ENCODE peak calls at places on chromosomes 13 and 19, in nine cellular contexts. Z is brain microvascular endothelial cell, K is OCI-LY7, X is left ventricle myocardium inferior, S is body of pancreas, Q is AG04449, H is MM.1S, C is IMR-90, M is AG10803. E is an unnamed sample.

GRCh38 chr19:11279505-11280236 is 16.3 kb upstream of the TSPAN16 start:
- DNase-seq in Z (no peak), K (peak), X (no peak), S (no peak), Q (no peak), H (peak), C (no peak), M (peak), E (no peak)

GRCh38 chr19:3554254-3555083 is 2.9 kb downstream of the MFSD12 start:
- DNase-seq in Z (no peak), K (peak), X (no peak), S (no peak), Q (no peak), H (peak), C (no peak), M (no peak), E (no peak)

GRCh38 chr13:62643007-62643483 is 1227.4 kb upstream of the PCDH20 start:
- DNase-seq in Z (peak), K (no peak), X (no peak), S (no peak), Q (no peak), H (no peak), C (peak), M (no peak), E (peak)

GRCh38 chr19:35031072-35031881 is 1.0 kb downstream of the SCN1B start:
- DNase-seq in Z (no peak), K (no peak), X (peak), S (no peak), Q (no peak), H (no peak), C (peak), M (peak), E (no peak)

GRCh38 chr13:40401911-40402776 is 264.3 kb downstream of the FOXO1 start:
- DNase-seq in Z (peak), K (peak), X (peak), S (peak), Q (peak), H (no peak), C (peak), M (peak), E (peak)

GRCh38 chr19:10748924-10749434 is 31.1 kb downstream of the DNM2 start:
- DNase-seq in Z (peak), K (no peak), X (peak), S (peak), Q (no peak), H (no peak), C (no peak), M (no peak), E (no peak)

GRCh38 chr13:112526146-112526853 is 61.7 kb downstream of the TUBGCP3 start:
- DNase-seq in Z (no peak), K (no peak), X (no peak), S (no peak), Q (no peak), H (no peak), C (no peak), M (no peak), E (no peak)

GRCh38 chr13:26628706-26629105 is 71.2 kb downstream of the WASF3 start:
- DNase-seq in Z (peak), K (peak), X (no peak), S (no peak), Q (no peak), H (no peak), C (peak), M (peak), E (no peak)

GRCh38 chr13:114110091-114110829 is 22.2 kb downstream of the RASA3 start:
- DNase-seq in Z (no peak), K (peak), X (no peak), S (no peak), Q (no peak), H (peak), C (no peak), M (peak), E (no peak)

GRCh38 chr19:34253711-34254551 is 423 bp upstream of the GARRE1 start:
- DNase-seq in Z (no peak), K (peak), X (peak), S (no peak), Q (no peak), H (no peak), C (peak), M (peak), E (no peak)

GRCh38 chr19:5397804-5398692 is 57.2 kb upstream of the ZNRF4 start:
- DNase-seq in Z (peak), K (peak), X (no peak), S (no peak), Q (no peak), H (no peak), C (no peak), M (no peak), E (no peak)

GRCh38 chr19:36418287-36419001 is at the start of gene ZFP82:
- DNase-seq in Z (peak), K (peak), X (peak), S (peak), Q (peak), H (no peak), C (peak), M (peak), E (peak)

GRCh38 chr19:39293394-39293793 is 2.8 kb upstream of the IFNL1 start:
- DNase-seq in Z (no peak), K (no peak), X (no peak), S (no peak), Q (no peak), H (no peak), C (no peak), M (no peak), E (no peak)

GRCh38 chr13:98370806-98371553 is 193.9 kb upstream of the RNF113B start:
- DNase-seq in Z (peak), K (no peak), X (peak), S (peak), Q (peak), H (no peak), C (peak), M (peak), E (no peak)

GRCh38 chr19:13861392-13861713 is 15.6 kb upstream of the NANOS3 start:
- DNase-seq in Z (no peak), K (no peak), X (no peak), S (no peak), Q (no peak), H (no peak), C (no peak), M (peak), E (no peak)

GRCh38 chr19:13860679-13861391 is 16.1 kb upstream of the NANOS3 start:
- DNase-seq in Z (no peak), K (no peak), X (no peak), S (no peak), Q (no peak), H (no peak), C (no peak), M (no peak), E (no peak)

GRCh38 chr19:13856530-13856929 is 20.4 kb upstream of the NANOS3 start:
- DNase-seq in Z (no peak), K (no peak), X (no peak), S (no peak), Q (no peak), H (no peak), C (no peak), M (no peak), E (no peak)

GRCh38 chr19:13861714-13862531 is 15.0 kb upstream of the NANOS3 start:
- DNase-seq in Z (peak), K (peak), X (peak), S (peak), Q (peak), H (peak), C (peak), M (peak), E (peak)

DNA sequence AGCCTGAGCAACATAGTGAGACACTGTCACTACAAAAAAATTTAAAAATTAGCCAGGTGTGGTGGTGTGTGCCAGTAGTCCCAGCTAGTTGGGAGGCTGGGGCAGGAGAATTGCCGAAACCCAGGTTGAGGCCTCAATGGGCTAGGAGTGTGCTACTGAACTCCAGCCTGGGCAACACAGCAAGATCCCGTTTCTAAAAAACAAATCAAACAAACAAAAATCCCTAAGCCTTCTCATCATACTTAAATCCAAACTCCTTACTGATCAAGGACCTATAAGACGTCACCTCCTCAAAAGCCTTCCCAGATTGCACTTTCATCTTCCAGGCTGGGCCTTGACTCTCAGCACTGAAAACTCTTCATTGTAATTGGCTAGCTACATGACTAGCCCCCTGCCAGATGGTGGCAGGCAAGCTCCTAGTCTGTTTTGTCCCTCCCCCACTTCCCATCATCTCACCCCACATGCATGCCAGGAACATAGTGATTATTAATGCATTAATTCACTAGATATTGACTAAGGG is 17.5 kb upstream of the NANOS3 start:
- DNase-seq in Z (peak), K (no peak), X (no peak), S (no peak), Q (no peak), H (no peak), C (peak), M (peak), E (no peak)
- TF ChIP-seq CTCF in Z (peak), K (peak), X (no peak), S (no peak), Q (peak), H (no peak), C (no peak), M (peak), E (peak)

DNA sequence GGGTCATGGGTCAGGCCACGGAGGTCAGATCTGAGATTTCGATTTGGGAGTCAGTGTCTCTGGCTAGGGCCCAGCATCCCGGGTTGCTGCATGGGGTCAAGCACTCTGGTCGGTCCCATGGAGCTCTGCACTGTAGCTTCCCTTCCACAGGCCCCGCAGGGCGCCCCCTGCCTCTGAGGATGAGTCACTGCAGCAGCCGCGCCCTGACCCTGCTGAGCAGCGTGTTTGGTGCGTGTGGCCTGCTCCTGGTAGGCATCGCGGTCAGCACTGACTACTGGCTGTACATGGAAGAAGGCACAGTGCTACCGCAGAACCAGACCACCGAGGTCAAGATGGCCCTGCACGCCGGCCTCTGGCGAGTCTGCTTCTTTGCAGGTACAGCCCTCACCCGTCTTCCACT is 3.6 kb downstream of the CACNG7 start:
- DNase-seq in Z (no peak), K (peak), X (no peak), S (no peak), Q (no peak), H (no peak), C (no peak), M (no peak), E (no peak)
- TF ChIP-seq CTCF in Z (peak), K (peak), X (peak), S (no peak), Q (no peak), H (no peak), C (no peak), M (no peak), E (peak)

GRCh38 chr13:42337808-42338600 is 66.1 kb downstream of the AKAP11 start:
- DNase-seq in Z (peak), K (no peak), X (no peak), S (no peak), Q (no peak), H (no peak), C (no peak), M (no peak), E (no peak)

GRCh38 chr13:42333613-42334328 is 61.8 kb downstream of the AKAP11 start:
- DNase-seq in Z (peak), K (peak), X (no peak), S (no peak), Q (no peak), H (peak), C (peak), M (peak), E (no peak)

GRCh38 chr13:42329239-42329638 is 57.3 kb downstream of the AKAP11 start:
- DNase-seq in Z (no peak), K (no peak), X (no peak), S (no peak), Q (no peak), H (no peak), C (no peak), M (no peak), E (no peak)

GRCh38 chr13:42330991-42331390 is 59.0 kb downstream of the AKAP11 start:
- DNase-seq in Z (no peak), K (no peak), X (no peak), S (no peak), Q (no peak), H (no peak), C (peak), M (peak), E (no peak)

GRCh38 chr13:42334329-42334706 is 62.4 kb downstream of the AKAP11 start:
- DNase-seq in Z (no peak), K (no peak), X (no peak), S (peak), Q (no peak), H (peak), C (no peak), M (no peak), E (no peak)
- TF ChIP-seq CTCF in Z (no peak), K (peak), X (no peak), S (no peak), Q (no peak), H (no peak), C (no peak), M (no peak), E (no peak)

DNA sequence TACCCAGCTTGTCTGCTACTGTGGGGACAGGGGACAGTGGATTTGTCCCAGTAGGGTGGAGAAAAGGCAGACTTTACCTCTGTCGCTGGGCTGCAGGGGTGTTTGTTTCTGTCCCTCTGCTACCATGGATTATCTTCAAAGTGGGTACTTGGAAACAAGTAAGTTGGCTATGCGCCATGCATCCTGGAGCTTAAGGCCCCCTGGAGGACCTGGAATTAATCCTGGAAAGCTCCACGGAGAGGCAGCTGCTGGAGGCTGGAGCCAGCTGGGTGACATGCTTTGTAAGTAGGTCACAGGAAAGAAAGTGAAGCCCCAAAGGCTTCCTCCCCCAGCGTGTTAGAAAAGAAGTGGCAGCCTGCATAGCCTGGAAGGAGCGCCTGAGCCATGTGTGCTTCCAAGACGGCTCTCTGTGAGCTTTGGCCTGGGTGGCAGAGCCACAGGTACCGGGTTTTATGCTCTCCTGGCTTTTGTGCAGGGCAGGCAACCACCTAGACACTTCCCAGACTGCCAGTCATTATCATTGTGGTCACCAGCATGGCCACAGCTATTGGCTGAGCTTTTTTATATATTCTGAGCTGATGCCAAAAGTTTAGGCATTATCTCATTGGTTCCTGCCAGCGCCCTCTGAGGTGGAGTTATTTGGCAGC is 9.5 kb downstream of the B3GLCT start:
- DNase-seq in Z (no peak), K (no peak), X (peak), S (peak), Q (no peak), H (no peak), C (peak), M (peak), E (peak)
- TF ChIP-seq CTCF in Z (no peak), K (no peak), X (peak), S (no peak), Q (no peak), H (no peak), C (no peak), M (no peak), E (no peak)

GRCh38 chr13:99528547-99528946 is 27.3 kb downstream of the TM9SF2 start:
- DNase-seq in Z (no peak), K (peak), X (no peak), S (no peak), Q (no peak), H (no peak), C (no peak), M (no peak), E (peak)
- TF ChIP-seq CTCF in Z (peak), K (peak), X (peak), S (peak), Q (no peak), H (peak), C (no peak), M (peak), E (peak)

DNA sequence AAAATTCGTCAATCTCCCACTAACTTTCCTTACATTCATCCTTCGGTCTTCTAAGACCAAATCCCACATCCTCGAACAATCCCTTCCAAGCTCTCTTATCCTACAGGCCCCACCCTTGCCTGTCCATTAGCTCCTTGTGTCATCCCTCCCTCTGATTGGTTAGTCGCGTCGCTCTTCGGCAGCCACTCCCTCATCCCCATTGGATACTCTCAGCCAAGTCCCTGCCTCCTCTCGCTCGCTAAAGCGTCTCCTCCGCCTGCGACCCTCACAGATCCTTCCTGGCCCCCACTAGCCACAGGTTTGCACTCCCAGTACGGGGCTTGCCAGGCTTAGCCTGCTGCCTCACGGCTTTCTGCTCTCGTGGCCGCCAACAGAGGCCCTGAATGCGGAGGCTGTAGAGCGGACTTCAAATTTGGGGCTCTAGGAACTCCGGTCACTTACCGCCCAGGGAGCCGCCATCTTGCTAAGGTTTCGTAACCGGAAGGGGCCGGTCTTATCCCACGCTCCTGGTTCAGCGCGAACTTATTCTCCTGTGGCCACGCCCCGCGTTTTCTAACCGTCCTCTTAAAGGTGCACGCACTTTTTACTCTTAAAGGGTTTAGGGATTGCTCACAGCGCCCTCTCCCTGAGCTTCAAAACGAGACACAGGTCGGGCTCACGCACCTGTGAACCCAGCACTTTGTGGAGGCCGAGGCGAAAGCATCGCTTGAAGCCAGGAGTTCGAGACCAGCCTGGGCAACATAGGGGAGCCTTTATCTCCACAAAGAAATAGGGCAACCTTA is at the start of gene DMAC2:
- DNase-seq in Z (peak), K (peak), X (peak), S (peak), Q (peak), H (peak), C (peak), M (peak), E (peak)
- TF ChIP-seq CTCF in Z (peak), K (peak), X (peak), S (peak), Q (peak), H (peak), C (peak), M (peak), E (peak)

DNA sequence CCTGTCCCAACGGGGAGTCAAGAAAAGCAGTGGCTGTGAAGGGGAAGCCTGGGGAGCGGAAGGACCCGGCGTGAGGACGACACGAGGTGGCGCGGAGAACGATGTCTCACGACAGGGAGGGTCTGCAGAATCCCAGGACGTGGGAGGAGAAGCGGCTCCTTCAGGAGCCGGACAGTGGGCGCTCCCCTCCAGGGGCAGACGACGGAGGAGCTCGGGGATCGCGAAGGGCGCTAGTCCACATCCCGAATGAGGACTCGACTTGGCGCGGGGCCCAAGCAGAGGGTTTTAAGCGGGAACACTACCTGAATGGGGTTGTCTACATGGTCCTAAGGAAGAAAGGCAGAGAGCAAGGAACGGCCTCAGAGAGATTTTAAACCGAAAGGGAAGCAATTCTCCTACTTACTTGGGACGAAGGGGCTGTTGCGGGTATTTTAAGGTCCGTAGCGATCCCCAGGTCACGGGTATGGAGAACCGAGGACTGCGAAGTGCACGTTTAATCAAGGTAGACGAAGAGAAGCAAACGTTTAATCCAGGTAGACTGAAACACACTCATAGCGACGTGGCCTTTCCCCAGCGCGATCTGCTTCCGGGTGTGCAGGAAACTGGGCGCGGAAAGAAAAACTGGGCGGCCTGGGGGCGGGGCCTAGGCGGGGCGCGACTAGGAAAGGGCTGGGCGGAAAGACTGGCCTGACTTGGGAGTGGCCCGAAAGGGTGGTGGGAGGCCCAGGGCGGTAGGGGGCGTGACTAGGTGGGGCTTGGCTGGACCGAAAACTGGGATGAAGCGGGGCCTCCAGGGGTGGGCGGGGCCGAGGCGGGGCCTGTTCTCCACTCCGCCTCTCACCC is at the start of gene ZNF841:
- DNase-seq in Z (peak), K (no peak), X (peak), S (peak), Q (peak), H (peak), C (peak), M (peak), E (peak)
- TF ChIP-seq CTCF in Z (no peak), K (no peak), X (peak), S (no peak), Q (peak), H (no peak), C (no peak), M (no peak), E (no peak)

GRCh38 chr19:44055870-44056269 is 4.0 kb downstream of the ZNF223 start:
- DNase-seq in Z (no peak), K (no peak), X (no peak), S (no peak), Q (no peak), H (no peak), C (no peak), M (no peak), E (no peak)
- TF ChIP-seq CTCF in Z (no peak), K (peak), X (no peak), S (no peak), Q (no peak), H (no peak), C (no peak), M (no peak), E (no peak)

GRCh38 chr19:19404879-19405860 is at the start of gene GATAD2A:
- DNase-seq in Z (peak), K (peak), X (peak), S (peak), Q (no peak), H (peak), C (peak), M (peak), E (peak)
- TF ChIP-seq CTCF in Z (peak), K (peak), X (peak), S (peak), Q (peak), H (peak), C (peak), M (peak), E (peak)